ENCODE peak calls at places on chromosomes 5 and 9, in four cellular contexts. U, P, G and M are unnamed samples.

GRCh38 chr9:19894975-19895374 is 106.1 kb upstream of the SLC24A2 start:
- DNase-seq in U (no peak), P (no peak), G (peak; percentile 6), M (peak; percentile 55)

GRCh38 chr5:141100243-141100805 is at the start of gene PCDHB3:
- DNase-seq in U (no peak), G (peak; percentile 61), P (no peak), M (no peak)

GRCh38 chr5:38666668-38667498 is 110.4 kb upstream of the LIFR start:
- DNase-seq in P (no peak), G (peak; percentile 48), U (no peak), M (peak; percentile 8)

GRCh38 chr9:19074836-19075235 is 25.6 kb downstream of the RRAGA start:
- DNase-seq in P (no peak), U (no peak), G (no peak), M (no peak)

GRCh38 chr5:31478901-31479300 is 53.0 kb downstream of the DROSHA start:
- DNase-seq in G (peak; percentile 23), P (no peak), U (no peak), M (no peak)

GRCh38 chr5:133259199-133259997 is 207.6 kb downstream of the HSPA4 start:
- DNase-seq in P (no peak), G (no peak), U (peak; percentile 33), M (no peak)

GRCh38 chr9:92715488-92716231 is 45.7 kb upstream of the IPPK start:
- DNase-seq in P (no peak), U (no peak), G (no peak), M (no peak)

GRCh38 chr5:93654676-93655075 is 71.7 kb downstream of the NR2F1 start:
- DNase-seq in G (no peak), P (no peak), U (no peak), M (no peak)

GRCh38 chr5:28580616-28581015 is 1542.2 kb upstream of the CDH9 start:
- DNase-seq in U (no peak), P (no peak), G (no peak), M (no peak)

GRCh38 chr9:115305543-115305942 is 187.6 kb upstream of the TNC start:
- DNase-seq in P (no peak), G (no peak), U (no peak), M (no peak)

GRCh38 chr5:178667109-178667508 is 40.3 kb upstream of the CLK4 start:
- DNase-seq in U (no peak), P (no peak), G (peak; percentile 18), M (no peak)

GRCh38 chr9:133368249-133368881 is 7.5 kb downstream of the SURF4 start:
- DNase-seq in G (no peak), U (no peak), P (no peak), M (no peak)

GRCh38 chr9:78668148-78668825 is 371.4 kb downstream of the PSAT1 start:
- DNase-seq in P (no peak), G (peak; percentile 18), U (no peak), M (no peak)

GRCh38 chr5:43075319-43076293 is 35.5 kb upstream of the ANXA2R start:
- DNase-seq in G (no peak), P (no peak), U (no peak), M (no peak)

GRCh38 chr5:160009591-160009989 is 651 bp downstream of the TTC1 start:
- DNase-seq in U (no peak), G (no peak), P (no peak), M (no peak)

GRCh38 chr5:28725001-28725400 is 1686.6 kb upstream of the CDH9 start:
- DNase-seq in U (no peak), P (no peak), G (no peak), M (no peak)

GRCh38 chr5:160894-161540 is 30.3 kb upstream of the LRRC14B start:
- DNase-seq in P (no peak), U (no peak), G (no peak), M (no peak)

GRCh38 chr9:21833090-21833801 is 30.8 kb downstream of the MTAP start:
- DNase-seq in G (no peak), U (no peak), P (no peak), M (peak; percentile 93)

GRCh38 chr5:62283856-62284255 is 22.1 kb upstream of the KIF2A start:
- DNase-seq in G (no peak), P (no peak), U (no peak), M (no peak)

GRCh38 chr5:178273665-178274541 is 41.3 kb upstream of the PHYKPL start:
- DNase-seq in P (no peak), G (peak; percentile 6), U (no peak), M (peak; percentile 63)

GRCh38 chr9:130042406-130042930 is 521 bp downstream of the FNBP1 start:
- DNase-seq in U (no peak), P (no peak), G (peak; percentile 30), M (peak; percentile 30)

GRCh38 chr9:14219865-14220655 is 93.9 kb downstream of the NFIB start:
- DNase-seq in G (no peak), P (no peak), U (no peak), M (peak; percentile 84)

GRCh38 chr5:119816055-119816454 is 186.7 kb downstream of the FAM170A start:
- DNase-seq in U (no peak), P (no peak), G (no peak), M (no peak)

GRCh38 chr9:124696101-124696500 is 75.0 kb downstream of the NR6A1 start:
- DNase-seq in P (no peak), U (no peak), G (peak; percentile 78), M (no peak)

GRCh38 chr5:112563169-112563826 is 144.2 kb upstream of the EPB41L4A start:
- DNase-seq in G (no peak), U (no peak), P (no peak), M (no peak)

GRCh38 chr5:93517828-93518227 is 63.2 kb downstream of the NR2F1-AS1 start:
- DNase-seq in U (no peak), G (no peak), P (no peak), M (no peak)

GRCh38 chr5:82812575-82812974 is 264.6 kb downstream of the TMEM167A start:
- DNase-seq in G (no peak), U (no peak), P (no peak), M (no peak)

GRCh38 chr9:131092030-131092429 is 4.3 kb upstream of the AIF1L start:
- DNase-seq in U (no peak), P (no peak), G (no peak), M (no peak)

GRCh38 chr5:61969761-61970160 is 336.2 kb upstream of the KIF2A start:
- DNase-seq in U (no peak), G (peak; percentile 38), P (no peak), M (no peak)

GRCh38 chr5:179326176-179326997 is 18.9 kb downstream of the ADAMTS2 start:
- DNase-seq in U (no peak), P (no peak), G (peak; percentile 97), M (no peak)